ENCODE peak calls at places on chromosomes 1 and 21, in eight cellular contexts. M, N, W, O, I, F, A and R are unnamed samples.

GRCh38 chr1:201732351-201732750 is 96.6 kb upstream of the IPO9 start:
- DNase-seq in M (no peak), I (no peak), F (no peak), W (no peak), N (no peak), O (no peak), A (no peak), R (no peak)

GRCh38 chr1:80633947-80634710 is 1166.6 kb upstream of the ADGRL2 start:
- DNase-seq in F (no peak), O (no peak), M (no peak), I (no peak), N (no peak), W (peak), A (no peak), R (no peak)

GRCh38 chr1:23423415-23424170 is 955 bp downstream of the TCEA3 start:
- DNase-seq in F (peak), W (peak), N (no peak), I (no peak), M (peak), A (no peak), O (no peak), R (peak)

GRCh38 chr1:159089184-159089791 is 12.7 kb upstream of the AIM2 start:
- DNase-seq in F (peak), O (no peak), N (no peak), I (peak), W (peak), M (no peak), A (no peak), R (no peak)

GRCh38 chr1:178096421-178096820 is 2.5 kb downstream of the RASAL2 start:
- DNase-seq in A (no peak), N (no peak), W (no peak), M (no peak), F (no peak), O (no peak), I (no peak), R (no peak)

GRCh38 chr1:98556521-98557158 is 104.9 kb upstream of the SNX7 start:
- DNase-seq in W (peak), F (no peak), I (peak), A (no peak), O (no peak), N (no peak), M (no peak), R (no peak)

GRCh38 chr1:228206582-228207351 is 1.1 kb upstream of the OBSCN start:
- DNase-seq in I (no peak), F (no peak), N (no peak), M (no peak), W (no peak), A (no peak), O (no peak), R (no peak)

GRCh38 chr1:116931016-116931918 is 21.6 kb downstream of the PTGFRN start:
- DNase-seq in I (no peak), W (no peak), N (no peak), F (no peak), A (no peak), M (no peak), O (no peak), R (no peak)

GRCh38 chr1:156708245-156708661 is 2.9 kb upstream of the CRABP2 start:
- DNase-seq in F (no peak), A (no peak), I (no peak), W (peak), M (no peak), O (no peak), N (no peak), R (no peak)

GRCh38 chr1:60149254-60149653 is 75.7 kb upstream of the C1orf87 start:
- DNase-seq in F (no peak), M (peak), W (no peak), A (no peak), O (peak), I (no peak), N (no peak), R (no peak)

GRCh38 chr21:25566645-25567044 is 40.6 kb downstream of the MRPL39 start:
- DNase-seq in N (no peak), W (no peak), O (no peak), M (no peak), I (no peak), A (no peak), F (no peak), R (no peak)
- H3K4me3 ChIP-seq in N (no peak), W (no peak), O (no peak), M (no peak), I (no peak), A (no peak), F (no peak), R (no peak)

GRCh38 chr1:113782451-113782850 is 23.2 kb upstream of the PHTF1 start:
- DNase-seq in F (no peak), W (no peak), N (no peak), I (no peak), M (no peak), O (no peak), A (no peak), R (no peak)

GRCh38 chr1:113780363-113781146 is 21.3 kb upstream of the PHTF1 start:
- DNase-seq in W (no peak), A (no peak), O (no peak), I (peak), N (no peak), F (peak), M (no peak), R (no peak)

GRCh38 chr1:113786055-113786454 is 26.2 kb downstream of the RSBN1 start:
- DNase-seq in O (no peak), N (no peak), M (no peak), W (no peak), F (no peak), I (no peak), A (no peak), R (no peak)

GRCh38 chr1:113784104-113784779 is 25.0 kb upstream of the PHTF1 start:
- DNase-seq in F (no peak), I (peak), M (no peak), O (no peak), W (no peak), A (no peak), N (no peak), R (no peak)

DNA sequence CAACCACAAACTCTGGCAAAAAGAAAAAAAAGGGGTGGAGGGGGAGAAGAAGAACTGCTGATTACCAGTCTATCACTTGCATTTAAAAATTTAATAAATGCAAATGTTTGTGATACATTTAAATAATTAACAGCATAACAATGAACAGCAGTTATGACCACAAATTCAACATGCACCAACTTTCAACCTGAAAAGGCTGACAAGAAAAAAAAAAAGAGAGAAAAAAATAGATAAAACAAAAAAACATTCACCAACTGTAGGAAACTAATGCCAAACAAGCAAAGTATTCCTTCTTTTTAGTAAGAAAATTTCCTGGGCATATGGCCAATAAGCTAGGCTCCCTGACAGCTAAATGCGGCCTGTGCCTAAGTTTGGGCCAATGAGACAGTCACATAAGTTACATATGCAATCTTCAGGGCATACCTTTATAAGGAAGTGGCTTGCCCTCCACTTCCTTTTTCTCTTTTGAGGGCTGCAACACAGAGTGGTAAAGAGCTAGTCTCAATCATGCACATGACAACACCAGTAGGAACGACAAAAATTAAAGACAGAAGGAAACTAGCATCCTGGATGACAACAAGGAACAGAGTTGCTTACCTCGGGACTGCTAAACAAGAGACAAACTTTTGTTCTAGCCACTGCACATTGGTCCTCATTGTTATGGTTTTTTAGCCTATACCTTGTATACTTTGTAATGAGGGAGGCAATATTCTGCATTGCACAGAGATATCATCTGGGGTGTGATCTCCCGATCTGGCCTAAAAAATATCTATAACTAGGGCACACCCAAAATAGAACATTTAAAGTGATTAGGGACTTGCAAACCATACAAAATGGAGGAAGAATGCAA is 24.2 kb upstream of the PHTF1 start:
- DNase-seq in W (no peak), A (no peak), M (no peak), O (no peak), N (no peak), I (peak), F (peak), R (no peak)
- H3K4me3 ChIP-seq in W (no peak), A (no peak), M (peak), O (no peak), N (no peak), I (peak), F (peak), R (no peak)

GRCh38 chr1:51998007-51998406 is 7.5 kb upstream of the RAB3B start:
- DNase-seq in O (no peak), F (no peak), M (no peak), W (no peak), A (no peak), N (no peak), I (no peak), R (no peak)
- H3K4me3 ChIP-seq in O (no peak), F (no peak), M (no peak), W (no peak), A (no peak), N (no peak), I (no peak), R (no peak)

GRCh38 chr1:110635434-110635833 is 29.3 kb upstream of the KCNA2 start:
- DNase-seq in W (no peak), I (no peak), A (no peak), F (no peak), M (no peak), N (no peak), O (no peak), R (no peak)
- H3K4me3 ChIP-seq in W (no peak), I (no peak), A (no peak), F (peak), M (no peak), N (no peak), O (no peak), R (no peak)

DNA sequence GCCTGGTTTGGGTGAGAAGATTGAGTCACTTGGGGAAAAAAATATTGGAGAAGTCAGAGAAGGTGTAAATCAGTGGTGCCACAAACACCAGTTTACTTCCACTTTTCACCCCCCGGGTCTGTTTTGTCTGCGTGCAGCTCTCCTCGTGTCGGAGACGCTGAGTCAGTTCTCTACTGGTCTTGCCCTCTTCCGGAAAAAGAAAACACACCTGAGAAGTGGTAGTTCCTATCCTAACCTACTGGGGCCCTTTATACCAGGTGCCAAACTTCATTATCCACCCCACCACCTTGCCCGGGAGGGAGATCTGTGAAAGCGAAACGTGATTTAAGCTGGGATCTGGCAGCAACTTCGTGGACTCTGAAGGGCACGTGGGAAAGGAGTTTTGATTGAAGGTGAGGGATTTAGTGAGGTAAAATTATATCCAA is 855 bp upstream of the IVNS1ABP start:
- DNase-seq in M (peak), W (no peak), O (no peak), I (peak), N (peak), A (peak), F (peak), R (peak)
- H3K4me3 ChIP-seq in M (peak), W (peak), O (peak), I (peak), N (peak), A (peak), F (peak), R (no peak)

DNA sequence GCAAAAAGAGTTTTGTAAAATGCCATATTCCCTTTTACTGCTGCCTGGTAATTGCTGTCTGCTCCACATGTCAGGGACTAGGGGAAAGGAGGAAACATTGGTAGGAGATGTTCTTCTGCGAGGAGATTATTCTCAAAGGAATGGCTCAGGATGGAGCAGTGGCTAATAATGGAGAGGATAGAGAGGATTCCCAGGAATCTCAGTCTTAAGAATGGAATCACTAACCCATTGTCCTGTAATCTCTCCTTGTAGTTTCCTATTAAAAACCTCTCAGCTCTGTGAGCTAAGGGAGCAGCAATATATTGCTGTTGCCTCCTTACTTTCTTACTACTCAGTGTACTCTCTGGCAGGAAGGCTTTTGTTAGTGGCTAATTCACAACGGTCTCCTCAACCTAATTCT is 175.4 kb downstream of the HS2ST1 start:
- DNase-seq in M (no peak), O (no peak), N (no peak), I (no peak), F (no peak), A (no peak), W (peak), R (no peak)
- H3K4me3 ChIP-seq in M (no peak), O (no peak), N (no peak), I (no peak), F (no peak), A (no peak), W (peak), R (no peak)

GRCh38 chr1:30655672-30656071 is 67.7 kb downstream of the MATN1 start:
- DNase-seq in A (no peak), M (no peak), O (no peak), N (no peak), I (no peak), F (no peak), W (no peak), R (no peak)
- H3K4me3 ChIP-seq in A (no peak), M (no peak), O (no peak), N (no peak), I (no peak), F (no peak), W (no peak), R (no peak)

GRCh38 chr21:42737969-42738590 is 84.7 kb downstream of the PDE9A start:
- DNase-seq in A (no peak), I (peak), F (peak), O (no peak), M (peak), N (no peak), W (no peak), R (peak)
- H3K4me3 ChIP-seq in A (no peak), I (peak), F (no peak), O (no peak), M (no peak), N (no peak), W (no peak), R (no peak)